ENCODE peak calls at places on chromosomes 13 and 19, in four cellular contexts. L, T, V and P are unnamed samples.
A peak's percentile ranks its signal among the peaks of the same experiment; 100 is the strongest.

GRCh38 chr13:89407357-89407756 is 1736.2 kb downstream of the SLITRK5 start:
- DNase-seq in T (no peak), V (no peak), L (no peak), P (no peak)

GRCh38 chr13:45292176-45292575 is 48.8 kb downstream of the TPT1 start:
- DNase-seq in V (no peak), T (no peak), L (no peak), P (no peak)

GRCh38 chr13:98345103-98345899 is 168.2 kb upstream of the RNF113B start:
- DNase-seq in L (no peak), V (no peak), T (no peak), P (no peak)

GRCh38 chr13:41546372-41547252 is 89.3 kb downstream of the RGCC start:
- DNase-seq in L (peak; percentile 21), T (no peak), V (no peak), P (no peak)

GRCh38 chr13:75021151-75021550 is 460.8 kb downstream of the TBC1D4 start:
- DNase-seq in T (no peak), L (no peak), V (no peak), P (no peak)

GRCh38 chr19:35042954-35043604 is 1.6 kb downstream of the HPN start:
- DNase-seq in V (no peak), T (no peak), L (peak; percentile 43), P (no peak)

GRCh38 chr13:112992931-112993700 is 24.1 kb downstream of the MCF2L start:
- DNase-seq in T (no peak), V (no peak), L (no peak), P (no peak)

GRCh38 chr19:50906217-50906616 is 5.0 kb downstream of the KLK4 start:
- DNase-seq in L (peak; percentile 17), V (no peak), T (no peak), P (no peak)

GRCh38 chr13:113859311-113860050 is 4.4 kb downstream of the GAS6 start:
- DNase-seq in L (no peak), V (no peak), T (no peak), P (no peak)

GRCh38 chr13:85508683-85509329 is 290.4 kb downstream of the SLITRK6 start:
- DNase-seq in T (no peak), V (no peak), L (no peak), P (peak; percentile 6)

GRCh38 chr13:47230155-47230554 is 333.3 kb upstream of the HTR2A start:
- DNase-seq in V (no peak), L (no peak), T (no peak), P (no peak)

GRCh38 chr13:66689628-66690027 is 540.5 kb downstream of the PCDH9 start:
- DNase-seq in L (no peak), T (no peak), V (no peak), P (no peak)

GRCh38 chr19:21143428-21143827 is 1.6 kb downstream of the ZNF431 start:
- DNase-seq in T (no peak), L (no peak), V (no peak), P (no peak)

GRCh38 chr13:33258437-33259193 is 26.9 kb downstream of the STARD13 start:
- DNase-seq in T (no peak), L (peak; percentile 82), V (no peak), P (no peak)

GRCh38 chr13:60584976-60585375 is 188.0 kb downstream of the TDRD3 start:
- DNase-seq in T (no peak), L (no peak), V (no peak), P (peak; percentile 57)

GRCh38 chr13:20828540-20829364 is 55.0 kb upstream of the EEF1AKMT1 start:
- DNase-seq in T (no peak), L (peak; percentile 38), V (peak; percentile 26), P (peak; percentile 9)

GRCh38 chr13:104592127-104592526 is 1525.9 kb upstream of the SLC10A2 start:
- DNase-seq in L (no peak), V (no peak), T (no peak), P (no peak)

GRCh38 chr13:34364633-34365032 is 546.7 kb downstream of the RFC3 start:
- DNase-seq in V (no peak), T (no peak), L (no peak), P (no peak)

DNA sequence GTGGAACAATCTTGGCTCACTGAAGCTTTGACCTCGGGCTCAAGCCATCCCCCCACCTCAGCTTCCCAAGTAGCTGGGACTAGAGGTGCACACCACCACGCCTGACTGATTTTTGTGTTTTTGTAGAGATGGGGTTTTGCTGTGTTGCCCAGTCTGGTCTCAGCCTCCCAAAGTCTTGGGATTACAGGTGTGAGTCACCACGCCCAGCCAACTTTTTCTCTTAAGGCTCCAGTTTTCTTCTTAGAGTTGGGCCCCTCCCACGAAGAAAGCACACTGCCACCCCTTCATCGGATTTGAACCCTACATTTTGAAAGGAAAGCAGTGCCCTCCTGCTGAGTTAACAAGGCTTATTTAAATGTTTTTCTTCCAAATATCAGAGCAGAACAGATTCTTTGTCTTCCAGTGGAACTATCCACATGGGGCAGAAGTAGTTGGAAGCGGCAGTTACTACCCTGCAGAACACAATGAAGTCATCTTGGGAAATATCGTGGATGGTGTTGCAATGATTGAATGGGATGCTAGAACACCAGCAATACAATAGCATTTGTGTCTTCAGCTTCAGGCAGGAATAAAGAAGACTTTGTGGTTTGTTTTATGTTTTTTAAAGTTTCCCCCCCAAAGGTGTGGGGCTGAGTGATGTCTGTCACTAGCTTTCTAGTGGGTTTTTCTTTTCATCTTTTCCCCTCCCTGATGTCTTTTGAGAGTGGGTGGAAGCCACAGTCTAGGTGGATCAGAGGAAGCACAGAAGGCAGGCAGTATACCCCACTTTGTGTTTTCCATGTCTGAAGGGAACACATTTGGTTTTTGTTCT is 8.9 kb downstream of the ACTN4 start:
- DNase-seq in V (no peak), L (peak; percentile 95), T (no peak), P (no peak)
- H3K9ac ChIP-seq in V (no peak overlapping the region), L (peak overlapping the region; percentile 1), T (no peak overlapping the region), P (no peak overlapping the region)

GRCh38 chr19:2114821-2115220 is 18.1 kb downstream of the IZUMO4 start:
- DNase-seq in T (no peak), V (no peak), L (no peak), P (no peak)
- TF ChIP-seq SUZ12 in T (no peak), V (no peak), L (no peak), P (no peak)

GRCh38 chr19:43775299-43775890 is 5.4 kb downstream of the KCNN4 start:
- DNase-seq in L (no peak), T (no peak), V (no peak), P (no peak)

GRCh38 chr19:43774103-43774939 is 6.5 kb downstream of the KCNN4 start:
- DNase-seq in L (peak; percentile 63), V (no peak), T (no peak), P (no peak)

GRCh38 chr19:43778651-43779050 is 2.1 kb downstream of the KCNN4 start:
- DNase-seq in L (no peak), T (no peak), V (no peak), P (no peak)

GRCh38 chr19:43777163-43777700 is 3.5 kb downstream of the KCNN4 start:
- DNase-seq in T (no peak), V (no peak), L (no peak), P (no peak)

DNA sequence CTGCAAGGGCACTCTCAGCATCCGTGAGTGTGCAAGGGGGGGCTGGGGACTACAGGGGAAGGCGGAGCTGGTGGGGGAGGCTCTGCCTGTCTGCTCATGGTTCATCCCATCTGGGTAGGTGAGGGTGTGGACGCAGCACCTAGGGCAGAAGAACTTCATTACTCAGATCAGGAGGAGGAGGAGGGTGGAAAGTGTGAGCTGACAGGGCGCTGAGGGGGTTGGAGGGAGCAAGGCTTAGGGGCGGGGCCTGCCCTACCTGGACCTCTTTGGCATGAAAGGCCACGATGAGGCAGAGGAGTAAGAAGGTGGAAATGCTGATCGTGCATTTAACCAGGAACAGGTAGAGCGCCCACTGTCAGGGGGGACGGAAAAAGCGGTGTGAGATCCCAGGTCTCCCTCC is 4.5 kb downstream of the KCNN4 start:
- DNase-seq in L (no peak), V (no peak), T (no peak), P (no peak)
- H3K9ac ChIP-seq in L (no peak overlapping the region), V (peak overlapping the region; percentile 64), T (no peak overlapping the region), P (no peak overlapping the region)

DNA sequence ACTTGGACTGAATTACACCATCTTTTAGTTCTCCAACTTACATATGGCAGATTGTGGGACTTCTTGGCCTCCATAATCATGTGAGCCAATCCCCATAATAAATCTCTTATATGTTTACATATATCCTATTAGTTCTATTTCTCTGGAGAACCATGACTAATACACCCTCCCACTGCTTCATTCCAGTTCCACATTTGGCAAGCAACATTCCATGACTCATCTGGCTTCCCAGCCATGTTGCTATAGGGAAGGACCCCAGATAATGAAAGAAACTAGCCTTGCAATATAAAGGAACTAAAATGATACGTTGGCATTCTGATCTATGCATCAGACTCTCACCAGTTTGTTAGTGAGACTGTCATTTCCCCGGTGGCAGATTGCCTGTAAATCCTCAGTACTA is 10.9 kb upstream of the ACOD1 start:
- DNase-seq in V (no peak), T (no peak), L (no peak), P (no peak)
- TF ChIP-seq SUZ12 in V (no peak), T (no peak), L (no peak), P (no peak)

GRCh38 chr19:12667903-12668302 is 1.3 kb downstream of the WDR83 start:
- DNase-seq in T (no peak), V (no peak), L (no peak), P (no peak)
- H3K9ac ChIP-seq in T (no peak overlapping the region), V (no peak overlapping the region), L (peak overlapping the region; percentile 93), P (no peak overlapping the region)

DNA sequence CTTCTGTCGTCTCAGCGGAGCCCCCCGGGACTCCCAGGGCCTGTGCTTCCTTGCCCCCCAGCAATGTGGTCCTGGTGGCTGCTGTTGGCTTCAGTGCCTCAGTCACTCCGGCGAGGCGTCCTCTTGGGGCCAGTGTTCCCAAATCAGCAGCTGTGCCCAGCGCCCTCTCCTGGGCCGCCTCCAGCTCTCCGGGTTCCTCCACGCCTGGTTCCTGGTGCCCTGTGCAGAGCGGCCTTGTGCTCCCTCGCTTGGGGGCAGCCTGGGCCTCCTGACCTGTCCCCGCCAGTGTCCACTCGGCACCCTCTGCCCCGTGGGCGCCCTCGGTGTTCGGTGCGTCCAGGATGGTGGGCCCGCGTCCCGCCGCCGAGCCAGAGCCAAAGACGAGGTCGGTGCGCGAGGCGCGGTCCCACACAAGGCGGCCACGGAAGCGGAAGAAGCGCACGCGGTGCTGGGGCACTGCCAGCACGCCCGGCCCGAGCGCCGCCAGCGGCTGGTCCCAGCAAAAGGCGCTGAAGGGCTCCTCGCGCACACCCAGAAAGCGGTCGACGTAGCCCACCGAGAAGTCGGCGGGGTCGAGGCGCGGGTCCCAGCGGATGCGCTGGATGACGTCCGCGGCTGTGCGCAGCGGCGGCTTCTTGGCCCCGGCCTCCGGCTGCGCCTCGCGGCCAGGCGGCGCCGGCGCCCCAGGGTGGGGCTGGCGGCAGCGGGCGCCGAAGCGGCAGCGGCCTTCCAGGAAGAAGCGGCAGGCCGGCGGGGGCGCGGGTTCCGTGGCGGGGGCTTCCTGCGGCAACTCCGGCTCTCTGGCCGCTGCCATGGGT is 656 bp downstream of the LENG9 start:
- DNase-seq in L (peak; percentile 54), V (no peak), T (no peak), P (no peak)
- TF ChIP-seq SUZ12 in L (no peak), V (no peak), T (no peak), P (no peak)

GRCh38 chr13:31887311-31887710 is 144.3 kb upstream of the FRY start:
- DNase-seq in V (no peak), T (no peak), L (no peak), P (no peak)
- H3K9ac ChIP-seq in V (no peak overlapping the region), T (no peak overlapping the region), L (no peak overlapping the region), P (no peak overlapping the region)

GRCh38 chr13:99403458-99403971 is 96.3 kb upstream of the GPR183 start:
- DNase-seq in T (no peak), V (no peak), L (no peak), P (no peak)
- TF ChIP-seq SUZ12 in T (no peak), V (no peak), L (no peak), P (no peak)